ENCODE peak calls at places on chromosome 11, in ten cellular contexts. Q is stimulated activated CD4-positive, alpha-beta T cell treated with anti-CD3 and anti-CD28 coated beads, Interleukin-15, amount 100 ng/mL, for 1 hour; X is EL; I is NCI-H345; W is globus pallidus; R is ELF-1; V is substantia nigra; O is AG09319; G is NCI-H2029; K is left colon. C is an unnamed sample.

GRCh38 chr11:117819096-117820040 is 5.2 kb downstream of the FXYD2 start:
- DNase-seq in Q (no peak), X (peak), I (peak), W (no peak), R (peak), V (no peak), O (no peak), G (peak), K (peak), C (peak)

GRCh38 chr11:122045181-122045586 is 70.8 kb downstream of the BLID start:
- DNase-seq in Q (no peak), X (peak), I (no peak), W (no peak), R (no peak), V (no peak), O (no peak), G (no peak), K (no peak), C (no peak)

GRCh38 chr11:116927163-116927772 is 89.8 kb upstream of the APOA1 start:
- DNase-seq in Q (no peak), X (no peak), I (no peak), W (no peak), R (no peak), V (no peak), O (no peak), G (no peak), K (peak), C (no peak)

GRCh38 chr11:73623651-73624050 is 22.7 kb upstream of the PLEKHB1 start:
- DNase-seq in Q (no peak), X (no peak), I (no peak), W (peak), R (no peak), V (no peak), O (no peak), G (no peak), K (no peak), C (no peak)

GRCh38 chr11:8671242-8671641 is 11.2 kb downstream of the TRIM66 start:
- DNase-seq in Q (no peak), X (peak), I (peak), W (peak), R (peak), V (no peak), O (peak), G (no peak), K (no peak), C (peak)

GRCh38 chr11:80502511-80502910 is 1061.7 kb upstream of the TENM4 start:
- DNase-seq in Q (no peak), X (no peak), I (no peak), W (no peak), R (peak), V (no peak), O (no peak), G (no peak), K (no peak), C (no peak)

GRCh38 chr11:125379565-125380343 is 116.3 kb downstream of the FEZ1 start:
- DNase-seq in Q (no peak), X (no peak), I (no peak), W (no peak), R (no peak), V (no peak), O (no peak), G (no peak), K (no peak), C (no peak)

GRCh38 chr11:112082729-112083128 is 3.8 kb downstream of the TIMM8B start:
- DNase-seq in Q (no peak), X (peak), I (no peak), W (no peak), R (no peak), V (no peak), O (no peak), G (no peak), K (no peak), C (no peak)

GRCh38 chr11:34323601-34324000 is 34.2 kb downstream of the ABTB2 start:
- DNase-seq in Q (no peak), X (no peak), I (no peak), W (no peak), R (no peak), V (no peak), O (peak), G (peak), K (no peak), C (no peak)

GRCh38 chr11:116928102-116928777 is 90.8 kb upstream of the APOA1 start:
- DNase-seq in Q (no peak), X (no peak), I (no peak), W (no peak), R (no peak), V (no peak), O (no peak), G (no peak), K (no peak), C (no peak)

GRCh38 chr11:85776951-85777602 is 33.9 kb downstream of the SYTL2 start:
- DNase-seq in Q (no peak), X (no peak), I (no peak), W (peak), R (no peak), V (no peak), O (no peak), G (no peak), K (no peak), C (no peak)

GRCh38 chr11:59755701-59756495 is 722 bp downstream of the STX3 start:
- DNase-seq in Q (peak), X (peak), I (peak), W (peak), R (peak), V (peak), O (peak), G (peak), K (peak), C (peak)

GRCh38 chr11:3855808-3856491 is 486 bp downstream of the STIM1 start:
- DNase-seq in Q (no peak), X (peak), I (peak), W (no peak), R (peak), V (no peak), O (no peak), G (no peak), K (peak), C (no peak)

GRCh38 chr11:7892059-7892699 is 38.9 kb downstream of the OR10A6 start:
- DNase-seq in Q (no peak), X (peak), I (no peak), W (no peak), R (no peak), V (no peak), O (peak), G (no peak), K (no peak), C (no peak)

GRCh38 chr11:20369816-20370215 is 6.3 kb downstream of the HTATIP2 start:
- DNase-seq in Q (no peak), X (no peak), I (no peak), W (no peak), R (no peak), V (no peak), O (no peak), G (no peak), K (no peak), C (no peak)

GRCh38 chr11:67293090-67293489 is 4.0 kb downstream of the ANKRD13D start:
- DNase-seq in Q (no peak), X (peak), I (no peak), W (no peak), R (no peak), V (no peak), O (no peak), G (no peak), K (no peak), C (no peak)

GRCh38 chr11:71176812-71177211 is 75.6 kb downstream of the SHANK2 start:
- DNase-seq in Q (no peak), X (no peak), I (no peak), W (no peak), R (no peak), V (no peak), O (no peak), G (no peak), K (no peak), C (no peak)

GRCh38 chr11:10117709-10118341 is 176.2 kb downstream of the SBF2 start:
- DNase-seq in Q (no peak), X (peak), I (no peak), W (no peak), R (no peak), V (no peak), O (peak), G (no peak), K (no peak), C (no peak)

GRCh38 chr11:111733655-111734088 is 32.5 kb downstream of the PPP2R1B start:
- DNase-seq in Q (no peak), X (no peak), I (no peak), W (peak), R (no peak), V (no peak), O (no peak), G (no peak), K (no peak), C (peak)

GRCh38 chr11:27837895-27838563 is 137.8 kb upstream of the BDNF start:
- DNase-seq in Q (no peak), X (no peak), I (no peak), W (no peak), R (no peak), V (no peak), O (no peak), G (no peak), K (no peak), C (no peak)

GRCh38 chr11:127223633-127224032 is 223.1 kb upstream of the KIRREL3 start:
- DNase-seq in Q (no peak), X (no peak), I (no peak), W (no peak), R (no peak), V (no peak), O (no peak), G (no peak), K (no peak), C (no peak)

C was measured in anterior cingulate cortex.